ENCODE peak calls at places on chromosomes 5 and 9, in nine cellular contexts. I is MM.1S; N is heart right ventricle; R is HCT116; D is NT2/D1; S is GM23338; B is adrenal gland; Y is cardiac muscle cell; Q is naive thymus-derived CD4-positive, alpha-beta T cell. J is an unnamed sample.

GRCh38 chr5:162282191-162282590 is 214.6 kb downstream of the GABRG2 start:
- DNase-seq in S (no peak), R (no peak), D (no peak), N (no peak), B (no peak), Y (no peak), I (no peak), Q (no peak), J (no peak)

GRCh38 chr5:134100283-134101011 is 14.0 kb upstream of the TCF7 start:
- DNase-seq in N (no peak), B (peak; percentile 43), D (no peak), Q (peak; percentile 60), R (no peak), S (peak; percentile 60), Y (peak; percentile 73), I (peak; percentile 94), J (peak; percentile 45)

GRCh38 chr5:132425009-132425937 is 55.8 kb downstream of the SLC22A5 start:
- DNase-seq in Q (peak; percentile 74), Y (peak; percentile 54), B (no peak), S (no peak), I (peak; percentile 88), R (no peak), N (no peak), D (no peak), J (no peak)

GRCh38 chr9:19102181-19102630 is 498 bp downstream of the HAUS6 start:
- DNase-seq in D (no peak), N (no peak), Y (peak; percentile 28), Q (peak; percentile 32), R (no peak), I (peak; percentile 25), S (peak; percentile 50), B (peak; percentile 35), J (peak; percentile 33)

GRCh38 chr9:87420884-87421283 is 76.8 kb upstream of the DAPK1 start:
- DNase-seq in B (no peak), I (no peak), R (no peak), N (no peak), Y (no peak), Q (no peak), D (no peak), S (no peak), J (no peak)

GRCh38 chr5:111779260-111780254 is 22.6 kb upstream of the NREP start:
- DNase-seq in R (no peak), N (peak; percentile 20), I (no peak), S (no peak), D (no peak), Y (peak; percentile 60), B (no peak), Q (no peak), J (no peak)

GRCh38 chr9:136923881-136924280 is 20.7 kb downstream of the FBXW5 start:
- DNase-seq in I (no peak), B (no peak), D (no peak), R (no peak), S (no peak), Q (no peak), Y (no peak), N (no peak), J (peak; percentile 22)

GRCh38 chr9:120891255-120891954 is 14.4 kb upstream of the PHF19 start:
- DNase-seq in I (no peak), R (no peak), Q (peak; percentile 66), N (no peak), B (no peak), S (no peak), Y (no peak), D (no peak), J (no peak)

GRCh38 chr5:156589859-156590216 is 260.3 kb upstream of the PPP1R2B start:
- DNase-seq in N (no peak), I (no peak), Y (no peak), S (no peak), R (no peak), Q (no peak), D (no peak), B (no peak), J (no peak)

GRCh38 chr5:156593546-156593945 is 256.5 kb upstream of the PPP1R2B start:
- DNase-seq in I (no peak), R (no peak), D (no peak), Y (no peak), S (no peak), B (no peak), Q (no peak), N (no peak), J (no peak)

GRCh38 chr5:156597276-156597675 is 252.8 kb upstream of the PPP1R2B start:
- DNase-seq in N (no peak), Y (no peak), S (no peak), Q (no peak), D (no peak), R (no peak), I (no peak), B (no peak), J (no peak)

GRCh38 chr5:156594406-156594805 is 255.7 kb upstream of the PPP1R2B start:
- DNase-seq in Y (no peak), D (no peak), B (no peak), I (no peak), R (no peak), N (no peak), S (no peak), Q (no peak), J (no peak)

GRCh38 chr5:156595132-156595787 is 254.8 kb upstream of the PPP1R2B start:
- DNase-seq in B (no peak), Y (peak; percentile 3), Q (no peak), N (peak; percentile 62), D (no peak), I (no peak), S (no peak), R (no peak), J (peak; percentile 82)
- H3K4me1 ChIP-seq in B (no peaks in the 10 kb centered on the region), Y (peaks cover 11% of the 10 kb centered on the region), Q (no peaks in the 10 kb centered on the region), N (peaks cover 26% of the 10 kb centered on the region), D (no peaks in the 10 kb centered on the region), I (no peaks in the 10 kb centered on the region), S (no peaks in the 10 kb centered on the region), R (no peaks in the 10 kb centered on the region), J (peaks cover 5% of the 10 kb centered on the region)

GRCh38 chr9:126513159-126514036 is 100.3 kb upstream of the LMX1B start:
- DNase-seq in N (no peak), R (no peak), Y (no peak), S (no peak), I (no peak), B (no peak), Q (no peak), D (no peak), J (no peak)
- H3K4me1 ChIP-seq in N (peaks cover 33% of the 10 kb centered on the region), R (peaks cover 14% of the 10 kb centered on the region), Y (peaks cover 4% of the 10 kb centered on the region), S (peaks cover 18% of the 10 kb centered on the region), I (peaks cover 14% of the 10 kb centered on the region), B (peaks cover 30% of the 10 kb centered on the region), Q (peaks cover 17% of the 10 kb centered on the region), D (peaks cover 15% of the 10 kb centered on the region), J (no peaks in the 10 kb centered on the region)

GRCh38 chr5:142189813-142190212 is 81.2 kb downstream of the NDFIP1 start:
- DNase-seq in Q (no peak), B (no peak), N (no peak), Y (no peak), S (no peak), R (no peak), D (no peak), I (no peak), J (no peak)
- H3K4me1 ChIP-seq in Q (no peaks in the 10 kb centered on the region), B (peaks cover 7% of the 10 kb centered on the region), N (peaks cover 16% of the 10 kb centered on the region), Y (peaks cover 11% of the 10 kb centered on the region), S (peaks cover 23% of the 10 kb centered on the region), R (no peaks in the 10 kb centered on the region), D (peaks cover 8% of the 10 kb centered on the region), I (no peaks in the 10 kb centered on the region), J (no peaks in the 10 kb centered on the region)

DNA sequence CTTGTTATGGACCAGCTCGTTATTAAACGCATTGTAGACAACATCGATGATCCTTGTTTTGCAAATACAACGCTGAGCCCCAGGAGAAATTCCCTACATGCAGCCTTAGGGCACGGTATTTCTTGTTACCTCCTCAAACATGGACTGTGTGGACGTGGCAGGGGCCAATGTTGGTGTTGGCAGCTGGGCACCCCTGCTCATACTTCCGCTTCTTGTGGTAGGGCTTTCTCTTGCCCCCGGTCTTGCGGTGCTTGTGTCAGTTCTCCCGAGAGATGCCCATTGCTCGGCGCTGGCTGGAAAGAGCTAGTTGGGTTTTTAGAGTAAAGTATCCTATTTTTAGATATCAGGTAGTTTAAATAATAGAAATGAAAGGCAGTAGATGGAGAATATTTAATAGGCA is 45.5 kb downstream of the UBAP1 start:
- DNase-seq in Y (no peak), B (no peak), R (no peak), D (no peak), N (no peak), I (no peak), S (no peak), Q (no peak), J (no peak)
- H3K4me1 ChIP-seq in Y (peaks cover 11% of the 10 kb centered on the region), B (peaks cover 26% of the 10 kb centered on the region), R (no peaks in the 10 kb centered on the region), D (no peaks in the 10 kb centered on the region), N (peaks cover 20% of the 10 kb centered on the region), I (no peaks in the 10 kb centered on the region), S (no peaks in the 10 kb centered on the region), Q (no peaks in the 10 kb centered on the region), J (peaks cover 1% of the 10 kb centered on the region)

J was measured in right cardiac atrium.